ENCODE peak calls at places on chromosomes 1 and 21, in seven cellular contexts. T is astrocyte; G is non-pigmented ciliary epithelial cell; A is fibroblast of lung; X is A172; N is stimulated activated CD8-positive, alpha-beta memory T cell treated with anti-CD3 and anti-CD28 coated beads, Interleukin-15, amount 100 ng/mL, for 24 hours; O is fibroblast of mammary gland. M is an unnamed sample.

GRCh38 chr1:178959543-178960460 is 65.9 kb upstream of the FAM20B start:
- DNase-seq in T (no peak), G (no peak), A (no peak), X (peak; percentile 10), N (no peak), O (no peak), M (no peak)

GRCh38 chr1:235689356-235689755 is 39.8 kb upstream of the GNG4 start:
- DNase-seq in T (no peak), G (no peak), A (no peak), X (no peak), N (no peak), O (no peak), M (no peak)

GRCh38 chr1:24318238-24318987 is 744 bp upstream of the GRHL3 start:
- DNase-seq in T (peak; percentile 66), G (no peak), A (peak; percentile 73), X (no peak), N (no peak), O (peak; percentile 49), M (peak; percentile 36)

GRCh38 chr1:9901148-9902059 is 8.7 kb downstream of the CTNNBIP1 start:
- DNase-seq in T (no peak), G (no peak), A (no peak), X (no peak), N (no peak), O (no peak), M (no peak)

GRCh38 chr1:1243807-1244191 is 2.7 kb downstream of the C1QTNF12 start:
- DNase-seq in T (no peak), G (no peak), A (no peak), X (no peak), N (no peak), O (no peak), M (no peak)

GRCh38 chr21:28336299-28336698 is 656.4 kb downstream of the LTN1 start:
- DNase-seq in T (peak; percentile 62), G (peak; percentile 67), A (peak; percentile 93), X (peak; percentile 64), N (no peak), O (peak; percentile 94), M (peak; percentile 96)

GRCh38 chr1:11132571-11133293 is 33.1 kb upstream of the EXOSC10 start:
- DNase-seq in T (no peak), G (no peak), A (no peak), X (no peak), N (no peak), O (peak; percentile 21), M (no peak)

GRCh38 chr21:41664881-41665765 is 101.7 kb downstream of the RIPK4 start:
- DNase-seq in T (peak; percentile 66), G (no peak), A (peak; percentile 50), X (peak; percentile 67), N (no peak), O (peak; percentile 64), M (peak; percentile 67)

GRCh38 chr1:42943728-42944127 is 14.9 kb downstream of the SLC2A1 start:
- DNase-seq in T (no peak), G (no peak), A (no peak), X (no peak), N (no peak), O (no peak), M (no peak)

GRCh38 chr1:245957446-245957845 is 549.6 kb downstream of the SMYD3 start:
- DNase-seq in T (no peak), G (no peak), A (no peak), X (no peak), N (no peak), O (no peak), M (no peak)

GRCh38 chr21:39588884-39589283 is 23.9 kb upstream of the B3GALT5 start:
- DNase-seq in T (no peak), G (no peak), A (no peak), X (no peak), N (no peak), O (no peak), M (no peak)

GRCh38 chr21:44413566-44414290 is 41.6 kb upstream of the LRRC3 start:
- DNase-seq in T (no peak), G (no peak), A (no peak), X (no peak), N (no peak), O (no peak), M (no peak)

GRCh38 chr1:15616704-15617172 is 520 bp upstream of the DDI2 start:
- DNase-seq in T (peak; percentile 54), G (no peak), A (no peak), X (no peak), N (no peak), O (peak; percentile 56), M (peak; percentile 45)

GRCh38 chr1:213874789-213875188 is 113.0 kb upstream of the PROX1 start:
- DNase-seq in T (no peak), G (no peak), A (no peak), X (no peak), N (no peak), O (no peak), M (no peak)

GRCh38 chr1:75234499-75235064 is 100.4 kb downstream of the LHX8 start:
- DNase-seq in T (no peak), G (no peak), A (no peak), X (no peak), N (no peak), O (no peak), M (no peak)

GRCh38 chr1:87869563-87869962 is 540.9 kb downstream of the LMO4 start:
- DNase-seq in T (peak; percentile 50), G (peak; percentile 19), A (peak; percentile 68), X (peak; percentile 35), N (no peak), O (peak; percentile 91), M (peak; percentile 78)

GRCh38 chr1:190551638-190552037 is 74.0 kb upstream of the BRINP3 start:
- DNase-seq in T (no peak), G (no peak), A (no peak), X (no peak), N (no peak), O (no peak), M (no peak)

GRCh38 chr1:222161676-222162075 is 386.2 kb downstream of the HHIPL2 start:
- DNase-seq in T (no peak), G (no peak), A (peak; percentile 48), X (no peak), N (no peak), O (peak; percentile 34), M (peak; percentile 21)

GRCh38 chr1:178037510-178038253 is 56.2 kb upstream of the RASAL2 start:
- DNase-seq in T (peak; percentile 61), G (no peak), A (peak; percentile 81), X (peak; percentile 61), N (no peak), O (peak; percentile 76), M (peak; percentile 54)

GRCh38 chr1:54069792-54070548 is 16.6 kb downstream of the TCEANC2 start:
- DNase-seq in T (peak; percentile 46), G (no peak), A (peak; percentile 74), X (peak; percentile 60), N (no peak), O (peak; percentile 64), M (peak; percentile 67)

GRCh38 chr1:43914576-43915525 is 18.8 kb upstream of the ARTN start:
- DNase-seq in T (no peak), G (no peak), A (no peak), X (no peak), N (no peak), O (no peak), M (no peak)

GRCh38 chr1:239527046-239527693 is 140.8 kb downstream of the CHRM3 start:
- DNase-seq in T (no peak), G (no peak), A (no peak), X (no peak), N (no peak), O (peak; percentile 0), M (no peak)

GRCh38 chr1:224767031-224767430 is 150.9 kb downstream of the CNIH3 start:
- DNase-seq in T (no peak), G (no peak), A (no peak), X (no peak), N (no peak), O (no peak), M (no peak)

GRCh38 chr1:155569988-155570592 is 7.5 kb upstream of the ASH1L start:
- DNase-seq in T (peak; percentile 78), G (no peak), A (peak; percentile 77), X (peak; percentile 83), N (no peak), O (peak; percentile 92), M (peak; percentile 91)